ENCODE peak calls at places on chromosomes 6 and 20, in six cellular contexts. One of them, this sample, is unnamed.

GRCh38 chr6:34358389-34358906 is 34.0 kb downstream of the NUDT3 start:
- DNase-seq in SK-N-SH: peak; percentile 52
- DNase-seq in H1: no peak
- DNase-seq in GM12878: no peak
- DNase-seq in HCT116: no peak
- DNase-seq in HepG2: no peak
- DNase-seq in this sample: no peak

GRCh38 chr20:3632311-3633004 is 30.7 kb downstream of the GFRA4 start:
- DNase-seq in GM12878: no peak
- DNase-seq in HepG2: peak; percentile 43
- DNase-seq in H1: no peak
- DNase-seq in SK-N-SH: no peak
- DNase-seq in HCT116: no peak
- DNase-seq in this sample: peak; percentile 30

GRCh38 chr6:167737205-167737830 is 89.4 kb upstream of the AFDN start:
- DNase-seq in H1: no peak
- DNase-seq in SK-N-SH: no peak
- DNase-seq in GM12878: no peak
- DNase-seq in HepG2: no peak
- DNase-seq in HCT116: no peak
- DNase-seq in this sample: no peak

GRCh38 chr6:157227202-157228166 is 95.8 kb downstream of the TMEM242 start:
- DNase-seq in SK-N-SH: peak; percentile 68
- DNase-seq in HCT116: no peak
- DNase-seq in H1: no peak
- DNase-seq in HepG2: no peak
- DNase-seq in GM12878: no peak
- DNase-seq in this sample: peak; percentile 12

GRCh38 chr20:62066339-62066982 is 780 bp upstream of the TAF4 start:
- DNase-seq in HCT116: no peak
- DNase-seq in H1: peak; percentile 38
- DNase-seq in HepG2: peak; percentile 73
- DNase-seq in GM12878: no peak
- DNase-seq in SK-N-SH: peak; percentile 88
- DNase-seq in this sample: peak; percentile 76

GRCh38 chr6:25179051-25179778 is 100.0 kb upstream of the CARMIL1 start:
- DNase-seq in HCT116: no peak
- DNase-seq in HepG2: no peak
- DNase-seq in GM12878: no peak
- DNase-seq in SK-N-SH: no peak
- DNase-seq in H1: no peak
- DNase-seq in this sample: no peak

GRCh38 chr6:150966786-150967185 is 101.3 kb downstream of the MTHFD1L start:
- DNase-seq in GM12878: no peak
- DNase-seq in HCT116: no peak
- DNase-seq in SK-N-SH: no peak
- DNase-seq in HepG2: no peak
- DNase-seq in H1: no peak
- DNase-seq in this sample: peak; percentile 2

GRCh38 chr20:50126662-50127061 is 13.7 kb upstream of the UBE2V1 start:
- DNase-seq in HCT116: no peak
- DNase-seq in GM12878: no peak
- DNase-seq in SK-N-SH: no peak
- DNase-seq in HepG2: no peak
- DNase-seq in H1: no peak
- DNase-seq in this sample: no peak

GRCh38 chr6:139029470-139030210 is 1.1 kb downstream of the ABRACL start:
- DNase-seq in H1: no peak
- DNase-seq in HCT116: no peak
- DNase-seq in GM12878: no peak
- DNase-seq in HepG2: no peak
- DNase-seq in SK-N-SH: no peak
- DNase-seq in this sample: peak; percentile 7

GRCh38 chr6:90227165-90227564 is 69.5 kb downstream of the BACH2 start:
- DNase-seq in HCT116: no peak
- DNase-seq in H1: no peak
- DNase-seq in GM12878: no peak
- DNase-seq in SK-N-SH: no peak
- DNase-seq in HepG2: no peak
- DNase-seq in this sample: no peak

GRCh38 chr6:7461416-7461815 is 71.8 kb downstream of the RIOK1 start:
- DNase-seq in GM12878: no peak
- DNase-seq in SK-N-SH: no peak
- DNase-seq in HCT116: no peak
- DNase-seq in HepG2: no peak
- DNase-seq in H1: no peak
- DNase-seq in this sample: no peak

GRCh38 chr6:146090474-146090873 is 61.6 kb downstream of the GRM1 start:
- DNase-seq in GM12878: no peak
- DNase-seq in HepG2: no peak
- DNase-seq in HCT116: no peak
- DNase-seq in H1: no peak
- DNase-seq in SK-N-SH: no peak
- DNase-seq in this sample: no peak

GRCh38 chr20:2671977-2672376 is 8.0 kb upstream of the IDH3B start:
- DNase-seq in H1: no peak
- DNase-seq in HCT116: no peak
- DNase-seq in HepG2: no peak
- DNase-seq in SK-N-SH: no peak
- DNase-seq in GM12878: no peak
- DNase-seq in this sample: no peak

GRCh38 chr6:111201764-111202163 is 114.5 kb downstream of the SLC16A10 start:
- DNase-seq in GM12878: no peak
- DNase-seq in HCT116: no peak
- DNase-seq in H1: no peak
- DNase-seq in HepG2: no peak
- DNase-seq in SK-N-SH: no peak
- DNase-seq in this sample: no peak

GRCh38 chr20:63087872-63088680 is 81.3 kb upstream of the BHLHE23 start:
- DNase-seq in HepG2: no peak
- DNase-seq in GM12878: no peak
- DNase-seq in SK-N-SH: no peak
- DNase-seq in H1: no peak
- DNase-seq in HCT116: no peak
- DNase-seq in this sample: no peak
- TF ChIP-seq JUND in HepG2: no peak
- TF ChIP-seq JUND in GM12878: no peak
- TF ChIP-seq JUND in SK-N-SH: no peak
- TF ChIP-seq JUND in H1: no peak
- TF ChIP-seq JUND in HCT116: no peak
- TF ChIP-seq JUND in this sample: no peak

GRCh38 chr6:46491201-46491788 is at the start of gene RCAN2:
- DNase-seq in GM12878: no peak
- DNase-seq in HepG2: peak; percentile 27
- DNase-seq in H1: peak; percentile 61
- DNase-seq in SK-N-SH: peak; percentile 63
- DNase-seq in HCT116: peak; percentile 29
- DNase-seq in this sample: peak; percentile 27
- TF ChIP-seq JUND in GM12878: no peak
- TF ChIP-seq JUND in HepG2: no peak
- TF ChIP-seq JUND in H1: no peak
- TF ChIP-seq JUND in SK-N-SH: no peak
- TF ChIP-seq JUND in HCT116: no peak
- TF ChIP-seq JUND in this sample: no peak

DNA sequence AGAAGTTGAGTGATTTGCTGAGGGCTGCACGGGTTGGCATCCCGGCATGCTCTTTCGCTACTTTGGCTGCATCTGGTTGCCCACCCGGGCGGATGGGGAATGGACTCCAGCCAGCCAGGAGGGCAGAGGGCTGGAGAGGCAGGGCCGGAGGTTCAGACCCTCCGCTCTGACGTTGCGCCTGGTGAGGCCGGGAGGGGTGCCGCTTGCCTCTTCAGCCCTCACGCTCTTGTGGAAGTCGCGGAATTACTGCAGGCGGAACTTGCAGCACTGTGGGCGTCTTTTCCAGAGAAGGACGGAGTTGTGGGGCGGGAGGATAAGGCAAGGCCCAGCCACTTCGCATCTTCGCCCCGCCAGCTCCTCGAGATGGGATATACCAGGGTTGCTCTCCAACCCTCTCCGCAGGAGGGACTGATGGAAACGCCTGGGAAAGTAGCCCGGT is 656 bp downstream of the RTEL1 start:
- DNase-seq in H1: no peak
- DNase-seq in HCT116: no peak
- DNase-seq in GM12878: no peak
- DNase-seq in HepG2: no peak
- DNase-seq in SK-N-SH: peak; percentile 45
- DNase-seq in this sample: peak; percentile 27
- TF ChIP-seq JUND in H1: no peak
- TF ChIP-seq JUND in HCT116: no peak
- TF ChIP-seq JUND in GM12878: no peak
- TF ChIP-seq JUND in HepG2: no peak
- TF ChIP-seq JUND in SK-N-SH: no peak
- TF ChIP-seq JUND in this sample: no peak

DNA sequence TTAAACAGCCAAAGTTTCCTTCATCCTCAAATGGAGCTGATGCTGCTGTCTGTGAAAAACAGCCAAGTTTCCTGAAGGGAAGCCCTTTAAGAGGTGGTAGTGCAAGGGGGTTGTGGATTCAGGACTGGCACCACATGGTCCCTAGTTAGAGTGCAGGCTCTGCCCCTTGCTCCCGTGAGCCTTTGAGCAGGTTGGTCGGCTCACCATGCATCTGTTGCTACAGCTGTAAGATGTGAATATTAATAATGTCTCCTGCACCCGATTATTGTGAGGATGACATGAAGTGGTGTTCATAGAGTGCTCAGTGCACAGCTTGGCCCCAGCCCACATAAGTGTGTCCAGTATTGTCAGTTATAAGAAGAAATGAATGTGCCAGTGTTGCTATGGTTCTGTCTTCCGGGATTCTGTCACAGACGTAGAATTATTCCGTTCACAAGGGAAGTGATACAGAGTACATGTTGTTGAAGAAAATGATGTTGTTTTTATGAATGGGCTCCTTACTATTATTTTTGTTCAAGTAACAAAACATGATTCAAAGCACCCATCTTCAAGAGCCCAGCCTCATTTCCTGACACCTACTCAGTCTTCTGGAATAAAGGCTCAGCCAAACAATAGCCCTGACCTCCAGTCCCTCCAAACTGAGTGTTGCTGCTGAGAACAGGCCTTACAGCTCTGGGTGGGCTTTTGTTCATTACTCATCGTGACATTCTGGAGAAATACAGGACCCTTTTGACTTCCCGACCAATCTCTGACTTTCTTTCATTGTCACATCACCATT is 2.9 kb upstream of the PKIG start:
- DNase-seq in HCT116: no peak
- DNase-seq in GM12878: no peak
- DNase-seq in H1: no peak
- DNase-seq in SK-N-SH: no peak
- DNase-seq in HepG2: no peak
- DNase-seq in this sample: no peak
- TF ChIP-seq JUND in HCT116: no peak
- TF ChIP-seq JUND in GM12878: no peak
- TF ChIP-seq JUND in H1: no peak
- TF ChIP-seq JUND in SK-N-SH: no peak
- TF ChIP-seq JUND in HepG2: no peak
- TF ChIP-seq JUND in this sample: no peak

GRCh38 chr6:20265842-20266241 is 53.6 kb upstream of the MBOAT1 start:
- DNase-seq in HCT116: no peak
- DNase-seq in SK-N-SH: no peak
- DNase-seq in GM12878: no peak
- DNase-seq in H1: no peak
- DNase-seq in HepG2: no peak
- DNase-seq in this sample: no peak

GRCh38 chr6:20263059-20263458 is 50.8 kb upstream of the MBOAT1 start:
- DNase-seq in HCT116: no peak
- DNase-seq in H1: no peak
- DNase-seq in SK-N-SH: no peak
- DNase-seq in GM12878: no peak
- DNase-seq in HepG2: no peak
- DNase-seq in this sample: no peak

GRCh38 chr6:20269147-20269546 is 56.9 kb upstream of the MBOAT1 start:
- DNase-seq in GM12878: no peak
- DNase-seq in HepG2: no peak
- DNase-seq in H1: no peak
- DNase-seq in HCT116: no peak
- DNase-seq in SK-N-SH: no peak
- DNase-seq in this sample: no peak

GRCh38 chr6:20271818-20272217 is 59.5 kb upstream of the MBOAT1 start:
- DNase-seq in GM12878: no peak
- DNase-seq in HepG2: no peak
- DNase-seq in H1: no peak
- DNase-seq in HCT116: no peak
- DNase-seq in SK-N-SH: no peak
- DNase-seq in this sample: no peak

DNA sequence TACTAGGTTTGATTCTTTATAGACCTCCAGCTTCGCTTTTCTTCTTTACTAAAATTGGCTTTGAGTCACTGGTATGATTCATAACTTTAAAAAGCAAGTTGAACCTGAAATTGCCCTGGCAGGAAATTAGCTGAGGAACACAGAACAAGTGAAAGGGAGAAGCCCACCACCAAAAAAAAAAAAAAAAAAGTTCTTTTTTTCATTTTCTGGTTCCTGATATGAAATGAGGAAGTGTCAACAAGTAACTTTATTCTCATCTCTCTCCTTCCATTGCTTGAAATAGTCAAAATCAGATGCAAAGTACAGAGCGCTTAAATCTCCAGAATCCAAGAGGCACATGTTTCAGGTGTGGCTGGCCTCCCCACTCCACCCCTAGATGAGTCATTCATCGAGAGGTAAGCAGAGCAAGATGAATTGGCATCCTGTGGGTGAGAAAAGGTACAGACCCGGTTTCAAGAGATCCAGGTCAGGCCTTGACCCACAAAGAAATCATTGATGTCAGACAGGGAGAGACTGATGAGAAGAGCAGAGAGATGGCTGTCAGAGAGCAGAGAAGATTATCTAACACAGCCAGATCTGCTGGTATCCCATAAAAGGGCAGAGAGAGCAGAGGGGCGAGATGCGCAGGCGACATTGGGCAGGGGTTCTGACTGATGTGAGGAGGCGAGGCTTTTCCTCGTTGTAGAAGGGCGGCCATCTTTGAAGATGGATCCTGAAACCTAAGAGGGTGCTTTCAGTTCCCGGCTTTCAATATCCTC is 54.8 kb upstream of the MBOAT1 start:
- DNase-seq in HCT116: peak; percentile 92
- DNase-seq in SK-N-SH: no peak
- DNase-seq in GM12878: peak; percentile 12
- DNase-seq in HepG2: no peak
- DNase-seq in H1: no peak
- DNase-seq in this sample: no peak
- TF ChIP-seq JUND in HCT116: peak; percentile 93
- TF ChIP-seq JUND in SK-N-SH: no peak
- TF ChIP-seq JUND in GM12878: no peak
- TF ChIP-seq JUND in HepG2: no peak
- TF ChIP-seq JUND in H1: no peak
- TF ChIP-seq JUND in this sample: no peak

GRCh38 chr6:47724300-47724699 is 25.9 kb downstream of the ADGRF4 start:
- DNase-seq in GM12878: no peak
- DNase-seq in HCT116: no peak
- DNase-seq in SK-N-SH: no peak
- DNase-seq in H1: no peak
- DNase-seq in HepG2: no peak
- DNase-seq in this sample: no peak
- TF ChIP-seq JUND in GM12878: no peak
- TF ChIP-seq JUND in HCT116: no peak
- TF ChIP-seq JUND in SK-N-SH: no peak
- TF ChIP-seq JUND in H1: no peak
- TF ChIP-seq JUND in HepG2: no peak
- TF ChIP-seq JUND in this sample: no peak

GRCh38 chr6:169620171-169621125 is 81.4 kb downstream of the WDR27 start:
- DNase-seq in H1: no peak
- DNase-seq in HepG2: peak; percentile 60
- DNase-seq in GM12878: no peak
- DNase-seq in SK-N-SH: no peak
- DNase-seq in HCT116: no peak
- DNase-seq in this sample: no peak
- TF ChIP-seq JUND in H1: no peak
- TF ChIP-seq JUND in HepG2: no peak
- TF ChIP-seq JUND in GM12878: no peak
- TF ChIP-seq JUND in SK-N-SH: no peak
- TF ChIP-seq JUND in HCT116: no peak
- TF ChIP-seq JUND in this sample: no peak